ENCODE peak calls at places on chromosomes 13 and 19, in ten cellular contexts. Z is uterus, X is kidney, D is tibial nerve, O is heart left ventricle, A is neural progenitor cell, E is DND-41, T is lower lobe of right lung, Q is psoas muscle, F is transverse colon. N is an unnamed sample. For H3K4me1, the result is how much of the 10 kb centered on the place peaks cover.

GRCh38 chr19:30419581-30420180 is 47.5 kb downstream of the ZNF536 start:
- DNase-seq in D (no peak), A (no peak), Z (no peak), X (no peak), O (no peak), F (no peak), T (no peak), Q (no peak), E (no peak), N (no peak)

GRCh38 chr19:35557539-35558399 is 5.7 kb downstream of the ATP4A start:
- DNase-seq in T (peak), O (peak), X (peak), E (no peak), F (peak), Q (peak), A (peak), Z (peak), D (no peak), N (peak)

GRCh38 chr13:67101730-67102467 is 128.2 kb downstream of the PCDH9 start:
- DNase-seq in A (no peak), O (no peak), D (no peak), X (no peak), E (no peak), Q (no peak), Z (no peak), T (no peak), F (no peak), N (no peak)

GRCh38 chr13:106491928-106492327 is 43.5 kb downstream of the EFNB2 start:
- DNase-seq in A (no peak), T (no peak), D (no peak), Z (no peak), X (no peak), F (no peak), O (no peak), Q (no peak), E (no peak), N (no peak)

GRCh38 chr19:17515408-17516149 is 4.1 kb downstream of the PGLS start:
- DNase-seq in Q (no peak), A (no peak), T (no peak), O (no peak), Z (no peak), D (no peak), E (no peak), X (no peak), F (no peak), N (no peak)

GRCh38 chr19:35033067-35034004 is 3.1 kb downstream of the SCN1B start:
- DNase-seq in F (no peak), O (no peak), T (no peak), Z (no peak), A (no peak), E (no peak), D (no peak), Q (no peak), X (no peak), N (no peak)

GRCh38 chr13:91292630-91293221 is 54.8 kb upstream of the MIR17HG start:
- DNase-seq in E (no peak), O (no peak), T (no peak), Q (no peak), A (peak), D (no peak), Z (no peak), X (no peak), F (no peak), N (no peak)

GRCh38 chr13:68697551-68697950 is 1410.1 kb upstream of the ATXN8OS start:
- DNase-seq in X (no peak), F (no peak), Z (no peak), T (no peak), A (no peak), E (no peak), Q (no peak), O (no peak), D (no peak), N (no peak)

GRCh38 chr19:49912965-49913685 is 15.9 kb upstream of the ATF5 start:
- DNase-seq in X (no peak), E (no peak), D (no peak), Z (no peak), O (no peak), F (no peak), A (no peak), Q (no peak), T (no peak), N (no peak)

GRCh38 chr19:10430505-10431253 is 10.3 kb downstream of the PDE4A start:
- DNase-seq in Z (peak), E (no peak), O (peak), A (peak), X (peak), F (peak), T (peak), Q (peak), D (no peak), N (peak)

GRCh38 chr13:40539954-40540706 is 126.3 kb downstream of the FOXO1 start:
- DNase-seq in X (no peak), Q (no peak), Z (no peak), O (no peak), F (no peak), T (no peak), E (no peak), D (no peak), A (peak), N (peak)

GRCh38 chr19:56732974-56733373 is 61.4 kb upstream of the ZNF835 start:
- DNase-seq in O (no peak), E (peak), Z (no peak), A (no peak), T (no peak), X (no peak), D (no peak), Q (no peak), F (no peak), N (no peak)

GRCh38 chr19:58059003-58059671 is at the start of gene ZNF135:
- DNase-seq in O (peak), X (peak), Q (peak), F (peak), T (peak), A (peak), Z (peak), E (peak), D (peak), N (peak)

GRCh38 chr19:13795595-13796300 is 505 bp downstream of the ZSWIM4 start:
- DNase-seq in O (peak), F (no peak), D (no peak), X (no peak), A (no peak), Q (no peak), T (no peak), Z (no peak), E (peak), N (peak)

GRCh38 chr19:28785961-28786360 is 427.0 kb downstream of the UQCRFS1 start:
- DNase-seq in D (no peak), Z (no peak), T (no peak), O (no peak), X (no peak), Q (no peak), F (no peak), E (no peak), A (no peak), N (no peak)

GRCh38 chr19:45469132-45469834 is 1.5 kb downstream of the FOSB start:
- DNase-seq in E (peak), T (peak), F (peak), A (peak), Q (peak), X (peak), D (peak), O (peak), Z (peak), N (peak)

GRCh38 chr13:59744747-59745394 is 418.9 kb downstream of the DIAPH3 start:
- DNase-seq in Z (no peak), F (no peak), A (no peak), D (no peak), X (no peak), E (no peak), Q (no peak), T (no peak), O (no peak), N (no peak)

GRCh38 chr13:97749174-97749573 is 204.3 kb upstream of the IPO5 start:
- DNase-seq in D (no peak), E (no peak), Q (no peak), A (no peak), F (no peak), T (no peak), Z (no peak), O (no peak), X (no peak), N (no peak)
- TF ChIP-seq CTCF in D (no peak), E (peak), Q (no peak), A (no peak), F (no peak), T (no peak), Z (no peak), O (no peak), X (no peak), N (no peak)

GRCh38 chr13:110984392-110984791 is 69.5 kb upstream of the ANKRD10 start:
- DNase-seq in A (no peak), Q (no peak), Z (no peak), D (no peak), X (no peak), F (no peak), T (no peak), E (no peak), O (no peak), N (no peak)
- H3K4me1 ChIP-seq in A (under half), Q (under half), Z (under half), D (under half), X (under half), F (under half), T (under half), E (under half), O (under half), N (under half)

GRCh38 chr13:84413016-84413415 is 530.7 kb upstream of the SLITRK1 start:
- DNase-seq in O (no peak), A (no peak), X (no peak), E (no peak), D (no peak), T (no peak), Z (no peak), F (no peak), Q (no peak), N (no peak)

GRCh38 chr13:84417426-84417825 is 535.2 kb upstream of the SLITRK1 start:
- DNase-seq in A (no peak), D (no peak), F (no peak), O (no peak), E (no peak), Q (no peak), T (no peak), Z (no peak), X (no peak), N (no peak)

DNA sequence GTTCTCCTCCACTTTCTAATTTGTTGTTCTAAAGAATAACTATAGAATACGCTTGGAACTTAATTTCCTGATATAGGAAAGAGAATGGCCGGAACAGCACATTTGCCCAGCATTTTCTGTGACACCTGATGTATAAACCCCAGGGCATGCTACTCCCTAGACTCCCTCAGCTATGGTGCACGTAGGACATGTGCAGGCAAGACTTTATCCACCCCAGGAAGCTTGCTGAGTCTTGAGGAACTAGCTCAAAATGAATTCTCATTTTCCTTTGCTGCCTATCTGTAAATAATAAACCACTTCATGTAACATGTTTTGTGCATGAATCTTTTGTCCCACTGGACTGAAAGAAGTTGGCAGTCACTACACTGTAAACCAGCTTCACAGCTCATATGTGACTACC is 535.8 kb upstream of the SLITRK1 start:
- DNase-seq in D (no peak), O (no peak), F (no peak), Z (no peak), A (no peak), X (no peak), T (no peak), E (no peak), Q (no peak), N (no peak)
- TF ChIP-seq CTCF in D (no peak), O (no peak), F (no peak), Z (no peak), A (no peak), X (no peak), T (no peak), E (no peak), Q (no peak), N (no peak)

GRCh38 chr13:110314516-110315245 is 7.6 kb downstream of the COL4A2 start:
- DNase-seq in A (no peak), X (no peak), Q (no peak), D (no peak), Z (no peak), O (peak), E (no peak), F (no peak), T (no peak), N (no peak)
- H3K4me1 ChIP-seq in A (under half), X (under half), Q (under half), D (under half), Z (under half), O (half or more), E (under half), F (under half), T (under half), N (under half)

GRCh38 chr13:25085125-25085742 is 10.7 kb upstream of the PABPC3 start:
- DNase-seq in T (no peak), O (no peak), F (peak), Q (no peak), A (peak), E (peak), Z (no peak), X (no peak), D (peak), N (peak)
- TF ChIP-seq CTCF in T (peak), O (no peak), F (peak), Q (no peak), A (peak), E (peak), Z (no peak), X (peak), D (peak), N (peak)

GRCh38 chr19:38695319-38695683 is 47.9 kb downstream of the ACTN4 start:
- DNase-seq in A (no peak), X (no peak), T (no peak), Q (no peak), Z (no peak), D (no peak), F (no peak), E (no peak), O (peak), N (no peak)
- H3K4me1 ChIP-seq in A (under half), X (half or more), T (half or more), Q (half or more), Z (under half), D (under half), F (half or more), E (under half), O (half or more), N (under half)

DNA sequence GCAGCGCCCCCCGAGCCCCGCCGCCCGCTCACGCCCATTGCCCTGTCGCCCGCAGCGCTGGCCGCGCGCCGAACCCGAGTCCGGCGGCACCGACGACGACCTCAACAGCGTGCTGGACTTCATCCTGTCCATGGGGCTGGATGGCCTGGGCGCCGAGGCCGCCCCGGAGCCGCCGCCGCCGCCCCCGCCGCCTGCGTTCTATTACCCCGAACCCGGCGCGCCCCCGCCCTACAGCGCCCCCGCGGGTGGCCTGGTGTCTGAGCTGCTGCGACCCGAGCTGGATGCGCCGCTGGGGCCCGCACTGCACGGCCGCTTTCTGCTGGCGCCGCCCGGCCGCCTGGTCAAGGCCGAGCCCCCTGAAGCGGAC is 518 bp downstream of the KLF2 start:
- DNase-seq in Z (peak), E (no peak), D (no peak), F (peak), T (peak), X (no peak), O (peak), Q (peak), A (peak), N (no peak)
- TF ChIP-seq CTCF in Z (no peak), E (no peak), D (peak), F (no peak), T (no peak), X (no peak), O (no peak), Q (peak), A (peak), N (no peak)

GRCh38 chr13:46170687-46171086 is 11.3 kb downstream of the LCP1 start:
- DNase-seq in F (no peak), Z (no peak), E (peak), T (no peak), A (no peak), Q (no peak), X (no peak), D (no peak), O (no peak), N (no peak)

GRCh38 chr13:46171223-46171622 is 10.8 kb downstream of the LCP1 start:
- DNase-seq in F (no peak), Z (no peak), D (no peak), E (no peak), O (no peak), A (no peak), X (no peak), Q (no peak), T (no peak), N (no peak)

GRCh38 chr13:46171739-46172138 is 10.2 kb downstream of the LCP1 start:
- DNase-seq in D (no peak), E (no peak), X (no peak), T (no peak), O (no peak), A (no peak), Q (no peak), F (no peak), Z (no peak), N (no peak)

GRCh38 chr13:46172531-46172991 is 9.4 kb downstream of the LCP1 start:
- DNase-seq in Q (no peak), D (no peak), Z (no peak), T (no peak), A (no peak), X (no peak), E (peak), O (no peak), F (peak), N (no peak)

DNA sequence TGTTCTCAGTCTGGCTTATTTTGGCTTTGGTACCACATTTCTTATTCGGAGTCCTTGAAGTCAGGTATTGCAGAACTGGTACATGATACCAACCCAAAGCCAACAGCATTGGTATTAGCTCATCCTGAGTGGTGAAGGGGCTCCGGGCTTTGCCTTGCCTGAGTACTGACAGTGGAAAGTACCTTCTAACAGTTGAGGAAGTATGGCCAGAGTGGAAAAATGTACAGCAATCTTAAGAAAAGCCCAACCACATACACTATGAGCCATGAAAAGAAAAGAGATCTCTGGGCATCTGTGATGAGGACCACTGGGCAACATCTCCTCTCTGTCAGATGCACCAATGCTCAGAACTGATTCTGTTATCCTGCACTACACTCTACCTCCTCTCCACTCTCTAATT is 8.3 kb downstream of the LCP1 start:
- DNase-seq in Z (no peak), O (no peak), T (no peak), F (no peak), A (no peak), E (no peak), D (no peak), X (no peak), Q (no peak), N (no peak)
- H3K4me1 ChIP-seq in Z (under half), O (under half), T (half or more), F (under half), A (under half), E (half or more), D (under half), X (under half), Q (under half), N (under half)

GRCh38 chr13:102805680-102806079 is 6.8 kb downstream of the BIVM start:
- DNase-seq in T (no peak), E (no peak), X (no peak), F (no peak), Q (no peak), D (no peak), Z (no peak), O (no peak), A (no peak), N (no peak)
- TF ChIP-seq CTCF in T (no peak), E (no peak), X (no peak), F (no peak), Q (no peak), D (no peak), Z (no peak), O (no peak), A (no peak), N (no peak)

N was measured in prostate gland.